ENCODE peak calls at places on chromosomes 11 and 22, in seven cellular contexts. One of them, this sample, is unnamed.
A peak's percentile ranks its signal among the peaks of the same experiment; 100 is the strongest.

GRCh38 chr11:2305862-2306823 is 4.3 kb downstream of the TSPAN32 start:
- DNase-seq in stimulated activated CD8-positive, alpha-beta memory T cell treated with anti-CD3 and anti-CD28 coated beads, Interleukin-15, amount 100 ng/mL, for 1 hour: no peak
- DNase-seq in GM10248: no peak
- DNase-seq in C1 segment of cervical spinal cord: no peak
- DNase-seq in ELR: peak; percentile 29
- DNase-seq in hippocampal formation: no peak
- DNase-seq in colonic mucosa: peak; percentile 71
- DNase-seq in this sample: no peak

GRCh38 chr11:34890089-34890488 is 26.1 kb downstream of the APIP start:
- DNase-seq in colonic mucosa: no peak
- DNase-seq in hippocampal formation: no peak
- DNase-seq in C1 segment of cervical spinal cord: no peak
- DNase-seq in GM10248: no peak
- DNase-seq in stimulated activated CD8-positive, alpha-beta memory T cell treated with anti-CD3 and anti-CD28 coated beads, Interleukin-15, amount 100 ng/mL, for 1 hour: no peak
- DNase-seq in ELR: peak; percentile 46
- DNase-seq in this sample: no peak

GRCh38 chr22:42500164-42500835 is 19.3 kb downstream of the RRP7A start:
- DNase-seq in stimulated activated CD8-positive, alpha-beta memory T cell treated with anti-CD3 and anti-CD28 coated beads, Interleukin-15, amount 100 ng/mL, for 1 hour: peak; percentile 61
- DNase-seq in ELR: peak; percentile 56
- DNase-seq in colonic mucosa: peak; percentile 91
- DNase-seq in GM10248: peak; percentile 100
- DNase-seq in C1 segment of cervical spinal cord: peak; percentile 62
- DNase-seq in hippocampal formation: peak; percentile 57
- DNase-seq in this sample: peak; percentile 99

GRCh38 chr11:62069961-62070919 is 53.6 kb upstream of the INCENP start:
- DNase-seq in stimulated activated CD8-positive, alpha-beta memory T cell treated with anti-CD3 and anti-CD28 coated beads, Interleukin-15, amount 100 ng/mL, for 1 hour: no peak
- DNase-seq in colonic mucosa: no peak
- DNase-seq in hippocampal formation: no peak
- DNase-seq in C1 segment of cervical spinal cord: no peak
- DNase-seq in GM10248: no peak
- DNase-seq in ELR: no peak
- DNase-seq in this sample: no peak

GRCh38 chr11:128291835-128292234 is 295.5 kb downstream of the ETS1 start:
- DNase-seq in C1 segment of cervical spinal cord: no peak
- DNase-seq in colonic mucosa: peak; percentile 61
- DNase-seq in ELR: no peak
- DNase-seq in stimulated activated CD8-positive, alpha-beta memory T cell treated with anti-CD3 and anti-CD28 coated beads, Interleukin-15, amount 100 ng/mL, for 1 hour: no peak
- DNase-seq in GM10248: no peak
- DNase-seq in hippocampal formation: no peak
- DNase-seq in this sample: no peak

GRCh38 chr11:102791271-102792036 is 6.5 kb downstream of the MMP1 start:
- DNase-seq in stimulated activated CD8-positive, alpha-beta memory T cell treated with anti-CD3 and anti-CD28 coated beads, Interleukin-15, amount 100 ng/mL, for 1 hour: no peak
- DNase-seq in C1 segment of cervical spinal cord: no peak
- DNase-seq in colonic mucosa: no peak
- DNase-seq in ELR: peak; percentile 83
- DNase-seq in hippocampal formation: no peak
- DNase-seq in GM10248: no peak
- DNase-seq in this sample: no peak

GRCh38 chr22:50170453-50171318 is at the start of gene PANX2:
- DNase-seq in stimulated activated CD8-positive, alpha-beta memory T cell treated with anti-CD3 and anti-CD28 coated beads, Interleukin-15, amount 100 ng/mL, for 1 hour: no peak
- DNase-seq in C1 segment of cervical spinal cord: no peak
- DNase-seq in GM10248: no peak
- DNase-seq in ELR: no peak
- DNase-seq in colonic mucosa: no peak
- DNase-seq in hippocampal formation: no peak
- DNase-seq in this sample: no peak

GRCh38 chr11:64028398-64029115 is 7.2 kb upstream of the FLRT1 start:
- DNase-seq in C1 segment of cervical spinal cord: no peak
- DNase-seq in colonic mucosa: no peak
- DNase-seq in ELR: no peak
- DNase-seq in stimulated activated CD8-positive, alpha-beta memory T cell treated with anti-CD3 and anti-CD28 coated beads, Interleukin-15, amount 100 ng/mL, for 1 hour: no peak
- DNase-seq in hippocampal formation: no peak
- DNase-seq in GM10248: no peak
- DNase-seq in this sample: no peak

GRCh38 chr22:41598081-41598480 is 8.4 kb upstream of the PMM1 start:
- DNase-seq in ELR: peak; percentile 91
- DNase-seq in colonic mucosa: no peak
- DNase-seq in stimulated activated CD8-positive, alpha-beta memory T cell treated with anti-CD3 and anti-CD28 coated beads, Interleukin-15, amount 100 ng/mL, for 1 hour: no peak
- DNase-seq in GM10248: no peak
- DNase-seq in hippocampal formation: no peak
- DNase-seq in C1 segment of cervical spinal cord: no peak
- DNase-seq in this sample: no peak

GRCh38 chr11:63939351-63939920 is 634 bp downstream of the NAA40 start:
- DNase-seq in stimulated activated CD8-positive, alpha-beta memory T cell treated with anti-CD3 and anti-CD28 coated beads, Interleukin-15, amount 100 ng/mL, for 1 hour: no peak
- DNase-seq in C1 segment of cervical spinal cord: peak; percentile 50
- DNase-seq in ELR: peak; percentile 39
- DNase-seq in hippocampal formation: no peak
- DNase-seq in colonic mucosa: peak; percentile 46
- DNase-seq in GM10248: no peak
- DNase-seq in this sample: no peak

GRCh38 chr11:127037001-127037400 is 36.4 kb upstream of the KIRREL3 start:
- DNase-seq in hippocampal formation: no peak
- DNase-seq in GM10248: no peak
- DNase-seq in ELR: no peak
- DNase-seq in colonic mucosa: no peak
- DNase-seq in stimulated activated CD8-positive, alpha-beta memory T cell treated with anti-CD3 and anti-CD28 coated beads, Interleukin-15, amount 100 ng/mL, for 1 hour: no peak
- DNase-seq in C1 segment of cervical spinal cord: no peak
- DNase-seq in this sample: no peak

GRCh38 chr11:126561327-126561893 is 205.9 kb downstream of the ST3GAL4 start:
- DNase-seq in C1 segment of cervical spinal cord: no peak
- DNase-seq in stimulated activated CD8-positive, alpha-beta memory T cell treated with anti-CD3 and anti-CD28 coated beads, Interleukin-15, amount 100 ng/mL, for 1 hour: no peak
- DNase-seq in ELR: peak; percentile 49
- DNase-seq in hippocampal formation: peak; percentile 7
- DNase-seq in colonic mucosa: peak; percentile 21
- DNase-seq in GM10248: peak; percentile 46
- DNase-seq in this sample: peak; percentile 32

GRCh38 chr22:37588540-37589215 is 8.8 kb upstream of the LGALS2 start:
- DNase-seq in ELR: no peak
- DNase-seq in stimulated activated CD8-positive, alpha-beta memory T cell treated with anti-CD3 and anti-CD28 coated beads, Interleukin-15, amount 100 ng/mL, for 1 hour: no peak
- DNase-seq in C1 segment of cervical spinal cord: no peak
- DNase-seq in colonic mucosa: peak; percentile 91
- DNase-seq in hippocampal formation: no peak
- DNase-seq in GM10248: no peak
- DNase-seq in this sample: no peak

GRCh38 chr11:64935634-64936081 is at the start of gene GPHA2:
- DNase-seq in C1 segment of cervical spinal cord: no peak
- DNase-seq in colonic mucosa: no peak
- DNase-seq in ELR: no peak
- DNase-seq in GM10248: no peak
- DNase-seq in hippocampal formation: no peak
- DNase-seq in stimulated activated CD8-positive, alpha-beta memory T cell treated with anti-CD3 and anti-CD28 coated beads, Interleukin-15, amount 100 ng/mL, for 1 hour: no peak
- DNase-seq in this sample: no peak

GRCh38 chr22:31286360-31287255 is 5.7 kb downstream of the PIK3IP1 start:
- DNase-seq in C1 segment of cervical spinal cord: no peak
- DNase-seq in ELR: no peak
- DNase-seq in colonic mucosa: peak; percentile 45
- DNase-seq in stimulated activated CD8-positive, alpha-beta memory T cell treated with anti-CD3 and anti-CD28 coated beads, Interleukin-15, amount 100 ng/mL, for 1 hour: no peak
- DNase-seq in hippocampal formation: no peak
- DNase-seq in GM10248: no peak
- DNase-seq in this sample: no peak

GRCh38 chr11:75913984-75914383 is 99.0 kb downstream of the UVRAG start:
- DNase-seq in C1 segment of cervical spinal cord: no peak
- DNase-seq in colonic mucosa: no peak
- DNase-seq in ELR: no peak
- DNase-seq in GM10248: no peak
- DNase-seq in stimulated activated CD8-positive, alpha-beta memory T cell treated with anti-CD3 and anti-CD28 coated beads, Interleukin-15, amount 100 ng/mL, for 1 hour: no peak
- DNase-seq in hippocampal formation: no peak
- DNase-seq in this sample: no peak

GRCh38 chr11:112795142-112795815 is 165.9 kb upstream of the NCAM1 start:
- DNase-seq in hippocampal formation: no peak
- DNase-seq in stimulated activated CD8-positive, alpha-beta memory T cell treated with anti-CD3 and anti-CD28 coated beads, Interleukin-15, amount 100 ng/mL, for 1 hour: no peak
- DNase-seq in ELR: peak; percentile 44
- DNase-seq in GM10248: peak; percentile 67
- DNase-seq in colonic mucosa: peak; percentile 34
- DNase-seq in C1 segment of cervical spinal cord: no peak
- DNase-seq in this sample: peak; percentile 28

GRCh38 chr22:23110190-23110921 is 31.4 kb downstream of the RSPH14 start:
- DNase-seq in hippocampal formation: no peak
- DNase-seq in colonic mucosa: no peak
- DNase-seq in ELR: peak; percentile 7
- DNase-seq in C1 segment of cervical spinal cord: no peak
- DNase-seq in stimulated activated CD8-positive, alpha-beta memory T cell treated with anti-CD3 and anti-CD28 coated beads, Interleukin-15, amount 100 ng/mL, for 1 hour: no peak
- DNase-seq in GM10248: no peak
- DNase-seq in this sample: no peak

GRCh38 chr11:61654397-61654829 is 25.8 kb upstream of the DAGLA start:
- DNase-seq in hippocampal formation: no peak
- DNase-seq in ELR: no peak
- DNase-seq in stimulated activated CD8-positive, alpha-beta memory T cell treated with anti-CD3 and anti-CD28 coated beads, Interleukin-15, amount 100 ng/mL, for 1 hour: no peak
- DNase-seq in colonic mucosa: peak; percentile 75
- DNase-seq in GM10248: no peak
- DNase-seq in C1 segment of cervical spinal cord: no peak
- DNase-seq in this sample: no peak

GRCh38 chr11:61860054-61860903 is 31.1 kb downstream of the FADS3 start:
- DNase-seq in GM10248: no peak
- DNase-seq in C1 segment of cervical spinal cord: no peak
- DNase-seq in stimulated activated CD8-positive, alpha-beta memory T cell treated with anti-CD3 and anti-CD28 coated beads, Interleukin-15, amount 100 ng/mL, for 1 hour: no peak
- DNase-seq in hippocampal formation: no peak
- DNase-seq in ELR: peak; percentile 11
- DNase-seq in colonic mucosa: peak; percentile 73
- DNase-seq in this sample: no peak

GRCh38 chr22:23357028-23357427 is 176.7 kb downstream of the BCR start:
- DNase-seq in stimulated activated CD8-positive, alpha-beta memory T cell treated with anti-CD3 and anti-CD28 coated beads, Interleukin-15, amount 100 ng/mL, for 1 hour: no peak
- DNase-seq in ELR: no peak
- DNase-seq in hippocampal formation: no peak
- DNase-seq in colonic mucosa: no peak
- DNase-seq in GM10248: no peak
- DNase-seq in C1 segment of cervical spinal cord: no peak
- DNase-seq in this sample: no peak

GRCh38 chr11:45892856-45893255 is 7.4 kb downstream of the MAPK8IP1 start:
- DNase-seq in GM10248: no peak
- DNase-seq in hippocampal formation: no peak
- DNase-seq in ELR: no peak
- DNase-seq in C1 segment of cervical spinal cord: no peak
- DNase-seq in stimulated activated CD8-positive, alpha-beta memory T cell treated with anti-CD3 and anti-CD28 coated beads, Interleukin-15, amount 100 ng/mL, for 1 hour: no peak
- DNase-seq in colonic mucosa: no peak
- DNase-seq in this sample: no peak

GRCh38 chr11:27390318-27390958 is 27.4 kb upstream of the CCDC34 start:
- DNase-seq in stimulated activated CD8-positive, alpha-beta memory T cell treated with anti-CD3 and anti-CD28 coated beads, Interleukin-15, amount 100 ng/mL, for 1 hour: no peak
- DNase-seq in colonic mucosa: no peak
- DNase-seq in ELR: no peak
- DNase-seq in hippocampal formation: no peak
- DNase-seq in C1 segment of cervical spinal cord: no peak
- DNase-seq in GM10248: no peak
- DNase-seq in this sample: no peak

GRCh38 chr11:115303929-115304328 is 200.3 kb downstream of the CADM1 start:
- DNase-seq in ELR: no peak
- DNase-seq in colonic mucosa: no peak
- DNase-seq in GM10248: no peak
- DNase-seq in hippocampal formation: no peak
- DNase-seq in C1 segment of cervical spinal cord: no peak
- DNase-seq in stimulated activated CD8-positive, alpha-beta memory T cell treated with anti-CD3 and anti-CD28 coated beads, Interleukin-15, amount 100 ng/mL, for 1 hour: no peak
- DNase-seq in this sample: no peak

GRCh38 chr22:36330655-36331305 is 57.0 kb downstream of the MYH9 start:
- DNase-seq in colonic mucosa: peak; percentile 41
- DNase-seq in GM10248: no peak
- DNase-seq in stimulated activated CD8-positive, alpha-beta memory T cell treated with anti-CD3 and anti-CD28 coated beads, Interleukin-15, amount 100 ng/mL, for 1 hour: no peak
- DNase-seq in ELR: peak; percentile 68
- DNase-seq in hippocampal formation: no peak
- DNase-seq in C1 segment of cervical spinal cord: no peak
- DNase-seq in this sample: no peak

GRCh38 chr11:117203069-117203407 is 3.9 kb downstream of the TAGLN start:
- DNase-seq in GM10248: no peak
- DNase-seq in colonic mucosa: no peak
- DNase-seq in hippocampal formation: no peak
- DNase-seq in ELR: no peak
- DNase-seq in stimulated activated CD8-positive, alpha-beta memory T cell treated with anti-CD3 and anti-CD28 coated beads, Interleukin-15, amount 100 ng/mL, for 1 hour: no peak
- DNase-seq in C1 segment of cervical spinal cord: no peak
- DNase-seq in this sample: no peak

GRCh38 chr11:101390539-101390938 is 193.3 kb downstream of the TRPC6 start:
- DNase-seq in colonic mucosa: no peak
- DNase-seq in GM10248: no peak
- DNase-seq in C1 segment of cervical spinal cord: no peak
- DNase-seq in stimulated activated CD8-positive, alpha-beta memory T cell treated with anti-CD3 and anti-CD28 coated beads, Interleukin-15, amount 100 ng/mL, for 1 hour: no peak
- DNase-seq in ELR: peak; percentile 36
- DNase-seq in hippocampal formation: no peak
- DNase-seq in this sample: no peak

GRCh38 chr11:103648670-103649400 is 387.6 kb upstream of the DDI1 start:
- DNase-seq in hippocampal formation: no peak
- DNase-seq in colonic mucosa: no peak
- DNase-seq in GM10248: no peak
- DNase-seq in ELR: no peak
- DNase-seq in C1 segment of cervical spinal cord: no peak
- DNase-seq in stimulated activated CD8-positive, alpha-beta memory T cell treated with anti-CD3 and anti-CD28 coated beads, Interleukin-15, amount 100 ng/mL, for 1 hour: no peak
- DNase-seq in this sample: no peak

GRCh38 chr22:19798320-19798665 is 37.7 kb downstream of the TBX1 start:
- DNase-seq in GM10248: no peak
- DNase-seq in ELR: no peak
- DNase-seq in stimulated activated CD8-positive, alpha-beta memory T cell treated with anti-CD3 and anti-CD28 coated beads, Interleukin-15, amount 100 ng/mL, for 1 hour: no peak
- DNase-seq in colonic mucosa: no peak
- DNase-seq in C1 segment of cervical spinal cord: no peak
- DNase-seq in hippocampal formation: no peak
- DNase-seq in this sample: no peak

GRCh38 chr22:46061431-46062231 is 84.7 kb upstream of the WNT7B start:
- DNase-seq in ELR: no peak
- DNase-seq in colonic mucosa: no peak
- DNase-seq in C1 segment of cervical spinal cord: no peak
- DNase-seq in GM10248: no peak
- DNase-seq in hippocampal formation: no peak
- DNase-seq in stimulated activated CD8-positive, alpha-beta memory T cell treated with anti-CD3 and anti-CD28 coated beads, Interleukin-15, amount 100 ng/mL, for 1 hour: no peak
- DNase-seq in this sample: no peak